ENCODE peak calls at places on chromosome 4, in eight cellular contexts. One of them, this sample, is unnamed. For H3K9me3, the result is how much of the 10 kb centered on the place peaks cover.

GRCh38 chr4:52836653-52837052 is 25.5 kb upstream of the RASL11B start:
- DNase-seq in right atrium auricular region: no peak
- DNase-seq in CD4-positive, alpha-beta memory T cell: no peak
- DNase-seq in AG04450: no peak
- DNase-seq in BE2C: no peak
- DNase-seq in aorta: no peak
- DNase-seq in ovary: no peak
- DNase-seq in CD8-positive, alpha-beta T cell: no peak
- DNase-seq in this sample: no peak

GRCh38 chr4:7498406-7499200 is 63.9 kb upstream of the PSAPL1 start:
- DNase-seq in ovary: no peak
- DNase-seq in BE2C: no peak
- DNase-seq in aorta: no peak
- DNase-seq in right atrium auricular region: no peak
- DNase-seq in CD8-positive, alpha-beta T cell: no peak
- DNase-seq in CD4-positive, alpha-beta memory T cell: no peak
- DNase-seq in AG04450: no peak
- DNase-seq in this sample: no peak

GRCh38 chr4:143585548-143585947 is 72.0 kb downstream of the SMARCA5 start:
- DNase-seq in CD4-positive, alpha-beta memory T cell: no peak
- DNase-seq in CD8-positive, alpha-beta T cell: no peak
- DNase-seq in ovary: no peak
- DNase-seq in AG04450: no peak
- DNase-seq in aorta: no peak
- DNase-seq in right atrium auricular region: no peak
- DNase-seq in BE2C: no peak
- DNase-seq in this sample: no peak

GRCh38 chr4:32140636-32141035 is 1420.5 kb downstream of the PCDH7 start:
- DNase-seq in BE2C: no peak
- DNase-seq in CD4-positive, alpha-beta memory T cell: no peak
- DNase-seq in aorta: no peak
- DNase-seq in AG04450: peak
- DNase-seq in CD8-positive, alpha-beta T cell: no peak
- DNase-seq in right atrium auricular region: no peak
- DNase-seq in ovary: no peak
- DNase-seq in this sample: no peak

GRCh38 chr4:15396157-15396800 is 31.6 kb upstream of the C1QTNF7 start:
- DNase-seq in right atrium auricular region: no peak
- DNase-seq in CD8-positive, alpha-beta T cell: peak
- DNase-seq in CD4-positive, alpha-beta memory T cell: peak
- DNase-seq in aorta: no peak
- DNase-seq in AG04450: no peak
- DNase-seq in ovary: no peak
- DNase-seq in BE2C: peak
- DNase-seq in this sample: peak

GRCh38 chr4:137267024-137267423 is 265.3 kb downstream of the PCDH18 start:
- DNase-seq in aorta: no peak
- DNase-seq in right atrium auricular region: no peak
- DNase-seq in BE2C: no peak
- DNase-seq in CD4-positive, alpha-beta memory T cell: no peak
- DNase-seq in CD8-positive, alpha-beta T cell: no peak
- DNase-seq in AG04450: no peak
- DNase-seq in ovary: no peak
- DNase-seq in this sample: no peak

GRCh38 chr4:108901271-108901670 is 138.4 kb upstream of the ETNPPL start:
- DNase-seq in CD8-positive, alpha-beta T cell: no peak
- DNase-seq in right atrium auricular region: no peak
- DNase-seq in ovary: no peak
- DNase-seq in BE2C: no peak
- DNase-seq in aorta: no peak
- DNase-seq in AG04450: no peak
- DNase-seq in CD4-positive, alpha-beta memory T cell: no peak
- DNase-seq in this sample: no peak

GRCh38 chr4:142909908-142910307 is 63.8 kb upstream of the INPP4B start:
- DNase-seq in AG04450: no peak
- DNase-seq in CD4-positive, alpha-beta memory T cell: no peak
- DNase-seq in ovary: no peak
- DNase-seq in BE2C: no peak
- DNase-seq in aorta: no peak
- DNase-seq in right atrium auricular region: no peak
- DNase-seq in CD8-positive, alpha-beta T cell: no peak
- DNase-seq in this sample: no peak

GRCh38 chr4:13988347-13989265 is 361.1 kb upstream of the BOD1L1 start:
- DNase-seq in right atrium auricular region: peak
- DNase-seq in BE2C: no peak
- DNase-seq in CD4-positive, alpha-beta memory T cell: no peak
- DNase-seq in aorta: peak
- DNase-seq in AG04450: peak
- DNase-seq in ovary: peak
- DNase-seq in CD8-positive, alpha-beta T cell: no peak
- DNase-seq in this sample: no peak

GRCh38 chr4:76950052-76950845 is 697 bp downstream of the SEPTIN11 start:
- DNase-seq in right atrium auricular region: no peak
- DNase-seq in CD4-positive, alpha-beta memory T cell: peak
- DNase-seq in BE2C: peak
- DNase-seq in CD8-positive, alpha-beta T cell: peak
- DNase-seq in aorta: peak
- DNase-seq in ovary: peak
- DNase-seq in AG04450: no peak
- DNase-seq in this sample: peak

GRCh38 chr4:126071346-126072333 is 756.9 kb downstream of the FAT4 start:
- DNase-seq in ovary: no peak
- DNase-seq in AG04450: peak
- DNase-seq in BE2C: peak
- DNase-seq in CD8-positive, alpha-beta T cell: no peak
- DNase-seq in CD4-positive, alpha-beta memory T cell: no peak
- DNase-seq in right atrium auricular region: no peak
- DNase-seq in aorta: no peak
- DNase-seq in this sample: no peak

GRCh38 chr4:22268350-22269025 is 247.4 kb downstream of the ADGRA3 start:
- DNase-seq in CD4-positive, alpha-beta memory T cell: no peak
- DNase-seq in AG04450: no peak
- DNase-seq in right atrium auricular region: no peak
- DNase-seq in CD8-positive, alpha-beta T cell: no peak
- DNase-seq in ovary: no peak
- DNase-seq in aorta: no peak
- DNase-seq in BE2C: no peak
- DNase-seq in this sample: no peak

GRCh38 chr4:5770051-5770450 is 59.0 kb downstream of the EVC start:
- DNase-seq in CD8-positive, alpha-beta T cell: no peak
- DNase-seq in aorta: no peak
- DNase-seq in CD4-positive, alpha-beta memory T cell: no peak
- DNase-seq in right atrium auricular region: peak
- DNase-seq in BE2C: no peak
- DNase-seq in ovary: no peak
- DNase-seq in AG04450: no peak
- DNase-seq in this sample: no peak

GRCh38 chr4:120066182-120066524 is 495 bp downstream of the MAD2L1 start:
- DNase-seq in aorta: no peak
- DNase-seq in right atrium auricular region: no peak
- DNase-seq in AG04450: no peak
- DNase-seq in CD4-positive, alpha-beta memory T cell: no peak
- DNase-seq in CD8-positive, alpha-beta T cell: peak
- DNase-seq in ovary: no peak
- DNase-seq in BE2C: no peak
- DNase-seq in this sample: no peak

GRCh38 chr4:169823685-169824084 is 65.9 kb upstream of the HPF1 start:
- DNase-seq in BE2C: no peak
- DNase-seq in AG04450: peak
- DNase-seq in aorta: no peak
- DNase-seq in CD8-positive, alpha-beta T cell: peak
- DNase-seq in right atrium auricular region: no peak
- DNase-seq in ovary: no peak
- DNase-seq in CD4-positive, alpha-beta memory T cell: peak
- DNase-seq in this sample: no peak

GRCh38 chr4:95549246-95550138 is 719 bp upstream of the UNC5C start:
- DNase-seq in ovary: peak
- DNase-seq in CD8-positive, alpha-beta T cell: no peak
- DNase-seq in right atrium auricular region: peak
- DNase-seq in aorta: peak
- DNase-seq in CD4-positive, alpha-beta memory T cell: no peak
- DNase-seq in BE2C: no peak
- DNase-seq in AG04450: no peak
- DNase-seq in this sample: no peak

GRCh38 chr4:79788884-79789283 is 284.1 kb downstream of the ANTXR2 start:
- DNase-seq in AG04450: no peak
- DNase-seq in CD8-positive, alpha-beta T cell: no peak
- DNase-seq in BE2C: no peak
- DNase-seq in CD4-positive, alpha-beta memory T cell: no peak
- DNase-seq in ovary: no peak
- DNase-seq in right atrium auricular region: no peak
- DNase-seq in aorta: no peak
- DNase-seq in this sample: no peak
- H3K9me3 ChIP-seq in AG04450: under half
- H3K9me3 ChIP-seq in CD8-positive, alpha-beta T cell: under half
- H3K9me3 ChIP-seq in BE2C: under half
- H3K9me3 ChIP-seq in CD4-positive, alpha-beta memory T cell: under half
- H3K9me3 ChIP-seq in ovary: under half
- H3K9me3 ChIP-seq in right atrium auricular region: under half
- H3K9me3 ChIP-seq in aorta: under half
- H3K9me3 ChIP-seq in this sample: under half

DNA sequence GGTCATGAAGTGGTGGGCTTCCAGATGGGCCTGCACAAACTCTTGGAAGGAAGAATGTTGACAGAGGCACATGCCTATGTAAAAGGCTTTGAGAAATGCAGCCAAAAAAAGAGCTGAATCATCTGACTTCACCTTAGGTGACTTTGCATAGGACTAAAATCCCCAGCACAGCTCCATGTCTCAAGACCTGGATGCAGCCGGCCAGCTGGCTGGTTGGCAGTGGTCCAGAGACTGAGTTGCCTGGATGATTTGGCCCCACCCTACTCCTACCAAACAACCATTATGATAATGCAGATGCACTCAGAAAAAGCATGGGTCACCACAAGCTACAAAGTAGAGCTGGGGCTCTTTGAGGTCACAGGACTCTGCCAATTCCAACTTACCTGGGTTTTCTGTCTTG is 484.6 kb upstream of the NR3C2 start:
- DNase-seq in ovary: no peak
- DNase-seq in AG04450: peak
- DNase-seq in CD4-positive, alpha-beta memory T cell: no peak
- DNase-seq in right atrium auricular region: no peak
- DNase-seq in CD8-positive, alpha-beta T cell: no peak
- DNase-seq in aorta: peak
- DNase-seq in BE2C: peak
- DNase-seq in this sample: no peak
- H3K9me3 ChIP-seq in ovary: under half
- H3K9me3 ChIP-seq in AG04450: under half
- H3K9me3 ChIP-seq in CD4-positive, alpha-beta memory T cell: under half
- H3K9me3 ChIP-seq in right atrium auricular region: under half
- H3K9me3 ChIP-seq in CD8-positive, alpha-beta T cell: under half
- H3K9me3 ChIP-seq in aorta: under half
- H3K9me3 ChIP-seq in BE2C: under half
- H3K9me3 ChIP-seq in this sample: under half

DNA sequence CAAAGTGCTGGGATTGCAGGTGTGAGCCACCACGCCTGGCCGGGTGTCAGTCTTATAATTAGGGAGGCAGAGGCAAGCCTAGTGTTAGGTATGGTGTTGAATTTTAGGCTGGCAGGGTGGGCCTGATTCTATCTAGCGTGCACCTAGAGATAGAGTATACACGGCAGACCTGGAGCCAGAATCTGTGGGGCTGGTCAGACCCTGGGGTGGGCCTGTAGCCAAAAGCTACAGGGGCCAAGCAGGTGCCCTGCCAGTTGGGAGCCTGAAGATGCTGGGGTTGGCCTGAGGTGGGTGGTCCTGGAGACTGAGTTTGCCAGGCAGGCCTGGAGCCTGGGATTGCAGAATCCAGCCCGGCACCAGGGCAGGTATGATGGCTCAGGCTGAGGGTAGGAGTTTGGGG is 1580.3 kb downstream of the ARAP2 start:
- DNase-seq in right atrium auricular region: no peak
- DNase-seq in CD4-positive, alpha-beta memory T cell: no peak
- DNase-seq in ovary: no peak
- DNase-seq in BE2C: no peak
- DNase-seq in aorta: peak
- DNase-seq in CD8-positive, alpha-beta T cell: no peak
- DNase-seq in AG04450: no peak
- DNase-seq in this sample: no peak
- H3K9me3 ChIP-seq in right atrium auricular region: under half
- H3K9me3 ChIP-seq in CD4-positive, alpha-beta memory T cell: under half
- H3K9me3 ChIP-seq in ovary: under half
- H3K9me3 ChIP-seq in BE2C: under half
- H3K9me3 ChIP-seq in aorta: under half
- H3K9me3 ChIP-seq in CD8-positive, alpha-beta T cell: under half
- H3K9me3 ChIP-seq in AG04450: under half
- H3K9me3 ChIP-seq in this sample: under half

DNA sequence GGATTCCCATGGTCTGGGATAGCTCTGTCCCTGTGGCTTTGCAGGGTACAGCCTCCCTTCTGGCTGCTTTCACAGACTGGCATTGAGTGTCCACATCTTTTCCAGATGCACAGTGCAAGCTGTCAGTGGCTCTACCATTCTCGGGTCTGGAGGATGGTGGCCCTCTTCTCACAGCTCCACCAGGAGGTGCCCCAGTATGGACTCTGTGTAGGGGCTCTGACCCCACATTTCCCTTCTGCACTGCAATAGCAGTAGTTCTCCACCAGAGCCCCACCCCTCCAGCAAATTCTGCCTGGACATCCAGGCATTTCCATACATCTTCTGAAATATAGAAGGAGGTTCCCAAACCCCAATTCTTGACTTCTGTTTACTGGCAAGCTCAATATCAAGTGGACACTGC is 50.2 kb upstream of the GRID2 start:
- DNase-seq in right atrium auricular region: no peak
- DNase-seq in BE2C: no peak
- DNase-seq in aorta: no peak
- DNase-seq in ovary: no peak
- DNase-seq in AG04450: no peak
- DNase-seq in CD8-positive, alpha-beta T cell: no peak
- DNase-seq in CD4-positive, alpha-beta memory T cell: no peak
- DNase-seq in this sample: no peak
- H3K9me3 ChIP-seq in right atrium auricular region: under half
- H3K9me3 ChIP-seq in BE2C: under half
- H3K9me3 ChIP-seq in aorta: under half
- H3K9me3 ChIP-seq in ovary: under half
- H3K9me3 ChIP-seq in AG04450: under half
- H3K9me3 ChIP-seq in CD8-positive, alpha-beta T cell: under half
- H3K9me3 ChIP-seq in CD4-positive, alpha-beta memory T cell: under half
- H3K9me3 ChIP-seq in this sample: under half

DNA sequence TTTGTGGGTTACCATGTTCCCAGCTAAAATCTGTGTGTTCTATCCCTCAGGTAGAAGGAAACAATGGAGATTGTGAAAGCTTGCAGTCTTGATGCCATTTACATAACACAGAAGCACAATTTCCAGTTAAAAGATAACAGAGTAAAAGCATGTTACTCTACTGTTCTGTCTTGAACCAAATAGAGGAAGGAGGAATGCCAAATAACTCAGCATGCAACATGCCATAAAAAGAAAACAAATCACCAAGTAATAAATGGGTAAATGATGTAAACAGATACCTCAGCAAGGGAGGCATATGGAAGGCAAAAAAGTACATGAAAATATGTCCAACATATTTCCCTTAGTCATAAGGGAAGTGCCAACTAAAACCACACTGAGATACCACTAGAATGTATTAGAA is 502.6 kb upstream of the HS3ST1 start:
- DNase-seq in ovary: no peak
- DNase-seq in BE2C: no peak
- DNase-seq in CD4-positive, alpha-beta memory T cell: no peak
- DNase-seq in AG04450: no peak
- DNase-seq in CD8-positive, alpha-beta T cell: no peak
- DNase-seq in right atrium auricular region: no peak
- DNase-seq in aorta: no peak
- DNase-seq in this sample: no peak
- H3K9me3 ChIP-seq in ovary: under half
- H3K9me3 ChIP-seq in BE2C: under half
- H3K9me3 ChIP-seq in CD4-positive, alpha-beta memory T cell: under half
- H3K9me3 ChIP-seq in AG04450: under half
- H3K9me3 ChIP-seq in CD8-positive, alpha-beta T cell: under half
- H3K9me3 ChIP-seq in right atrium auricular region: under half
- H3K9me3 ChIP-seq in aorta: under half
- H3K9me3 ChIP-seq in this sample: under half

This sample was measured in T-helper 17 cell.